ENCODE peak calls at places on chromosomes 2 and 18, in seven cellular contexts. Q, A, R, I, Z, H and T are unnamed samples.

GRCh38 chr18:23484783-23485182 is 18.5 kb upstream of the RMC1 start:
- DNase-seq in I (no peak), H (no peak), R (no peak), Z (no peak), Q (no peak), A (no peak), T (no peak)

GRCh38 chr2:42342061-42342794 is 18.8 kb downstream of the COX7A2L start:
- DNase-seq in H (peak; percentile 37), R (peak; percentile 62), Q (peak; percentile 78), I (peak; percentile 80), A (peak; percentile 89), Z (peak; percentile 63), T (peak; percentile 96)

GRCh38 chr2:60414731-60415130 is 138.7 kb downstream of the BCL11A start:
- DNase-seq in I (no peak), R (no peak), Z (no peak), Q (peak; percentile 87), H (no peak), A (peak; percentile 81), T (peak; percentile 55)

GRCh38 chr2:9652898-9653479 is 22.2 kb upstream of the YWHAQ start:
- DNase-seq in H (no peak), I (no peak), Q (no peak), Z (no peak), R (no peak), A (no peak), T (peak; percentile 30)

GRCh38 chr18:23884712-23885375 is 129.7 kb upstream of the TTC39C start:
- DNase-seq in A (no peak), Z (no peak), H (peak; percentile 68), Q (peak; percentile 61), R (no peak), I (no peak), T (no peak)

GRCh38 chr2:20571231-20571630 is 79.7 kb downstream of the HS1BP3 start:
- DNase-seq in I (no peak), Z (no peak), R (no peak), H (no peak), Q (no peak), A (no peak), T (no peak)

GRCh38 chr2:138373993-138374408 is 127.6 kb upstream of the SPOPL start:
- DNase-seq in Q (peak; percentile 17), R (no peak), A (peak; percentile 60), H (peak; percentile 13), I (no peak), Z (no peak), T (peak; percentile 52)

GRCh38 chr2:111157071-111157661 is 36.5 kb downstream of the BCL2L11 start:
- DNase-seq in Z (no peak), R (no peak), Q (no peak), A (no peak), H (no peak), I (no peak), T (no peak)

GRCh38 chr2:101328474-101329007 is 20.0 kb upstream of the RNF149 start:
- DNase-seq in Z (peak; percentile 25), Q (peak; percentile 86), H (no peak), I (no peak), R (no peak), A (peak; percentile 94), T (peak; percentile 35)